ENCODE peak calls at places on chromosomes 2 and 18, in six cellular contexts. C is SK-N-SH, O is K562, B is HepG2, T is HCT116, H is GM12878. A is an unnamed sample.

GRCh38 chr2:99545066-99545465 is 55.2 kb upstream of the REV1 start:
- DNase-seq in C (no peak), O (no peak), B (no peak), T (no peak), H (no peak), A (no peak)

GRCh38 chr2:232336956-232337700 is 41.4 kb upstream of the ALPP start:
- DNase-seq in C (no peak), O (no peak), B (no peak), T (no peak), H (no peak), A (no peak)

GRCh38 chr18:23658296-23658695 is 4.4 kb downstream of the ANKRD29 start:
- DNase-seq in C (no peak), O (no peak), B (no peak), T (no peak), H (no peak), A (no peak)

GRCh38 chr2:167803449-167803988 is 443.9 kb downstream of the STK39 start:
- DNase-seq in C (no peak), O (no peak), B (no peak), T (no peak), H (no peak), A (no peak)

GRCh38 chr2:3282056-3282998 is 95.3 kb downstream of the EIPR1 start:
- DNase-seq in C (peak), O (no peak), B (no peak), T (no peak), H (no peak), A (no peak)

GRCh38 chr2:205885492-205886099 is 200.4 kb downstream of the INO80D start:
- DNase-seq in C (peak), O (peak), B (peak), T (peak), H (no peak), A (peak)

GRCh38 chr2:164430166-164430783 is 191.0 kb downstream of the GRB14 start:
- DNase-seq in C (peak), O (no peak), B (peak), T (peak), H (no peak), A (peak)

GRCh38 chr18:7325126-7325430 is 94.2 kb downstream of the LRRC30 start:
- DNase-seq in C (no peak), O (no peak), B (no peak), T (no peak), H (no peak), A (no peak)

GRCh38 chr2:218026676-218027425 is 24.1 kb upstream of the TNS1 start:
- DNase-seq in C (peak), O (no peak), B (no peak), T (no peak), H (no peak), A (peak)

GRCh38 chr2:151973901-151974199 is 125.0 kb downstream of the CACNB4 start:
- DNase-seq in C (peak), O (no peak), B (peak), T (no peak), H (no peak), A (no peak)

GRCh38 chr18:8754995-8755955 is 49.9 kb downstream of the MTCL1 start:
- DNase-seq in C (no peak), O (no peak), B (no peak), T (no peak), H (peak), A (no peak)

GRCh38 chr2:108988796-108989713 is at the start of gene EDAR:
- DNase-seq in C (peak), O (no peak), B (peak), T (peak), H (no peak), A (peak)

GRCh38 chr2:44578401-44579135 is 216.8 kb downstream of the CAMKMT start:
- DNase-seq in C (no peak), O (no peak), B (no peak), T (no peak), H (peak), A (no peak)

GRCh38 chr2:216775043-216775453 is 79.7 kb upstream of the IGFBP5 start:
- DNase-seq in C (peak), O (peak), B (peak), T (peak), H (no peak), A (no peak)

GRCh38 chr2:10201201-10201600 is 78.7 kb downstream of the RRM2 start:
- DNase-seq in C (no peak), O (no peak), B (peak), T (no peak), H (no peak), A (no peak)

GRCh38 chr18:47345291-47345690 is 93.8 kb upstream of the SKOR2 start:
- DNase-seq in C (no peak), O (no peak), B (no peak), T (no peak), H (no peak), A (no peak)

GRCh38 chr2:180419212-180419611 is 412.1 kb upstream of the CWC22 start:
- DNase-seq in C (no peak), O (no peak), B (no peak), T (no peak), H (no peak), A (no peak)

GRCh38 chr2:11234309-11234708 is 79.0 kb downstream of the SLC66A3 start:
- DNase-seq in C (peak), O (no peak), B (no peak), T (no peak), H (no peak), A (peak)

GRCh38 chr2:167980436-167980835 is 267.0 kb downstream of the STK39 start:
- DNase-seq in C (no peak), O (no peak), B (no peak), T (no peak), H (no peak), A (no peak)

GRCh38 chr2:172226244-172227061 is 123.8 kb upstream of the DLX2 start:
- DNase-seq in C (no peak), O (peak), B (peak), T (no peak), H (no peak), A (peak)

GRCh38 chr2:204024503-204024902 is 87.9 kb downstream of the ICOS start:
- DNase-seq in C (peak), O (no peak), B (peak), T (peak), H (no peak), A (peak)

GRCh38 chr2:85162746-85163301 is 29.6 kb downstream of the TCF7L1 start:
- DNase-seq in C (no peak), O (no peak), B (no peak), T (no peak), H (no peak), A (no peak)

GRCh38 chr2:77296791-77297190 is 225.4 kb downstream of the LRRTM4 start:
- DNase-seq in C (no peak), O (no peak), B (no peak), T (no peak), H (no peak), A (no peak)

GRCh38 chr18:74840492-74841167 is 243.0 kb downstream of the ZNF407 start:
- DNase-seq in C (no peak), O (no peak), B (peak), T (no peak), H (no peak), A (no peak)

GRCh38 chr2:59584958-59585357 is 968.5 kb downstream of the BCL11A start:
- DNase-seq in C (peak), O (no peak), B (peak), T (no peak), H (no peak), A (no peak)

GRCh38 chr18:61992285-61992684 is 99.5 kb upstream of the RNF152 start:
- DNase-seq in C (no peak), O (no peak), B (peak), T (peak), H (no peak), A (no peak)

GRCh38 chr2:172339431-172340010 is 87.9 kb upstream of the ITGA6 start:
- DNase-seq in C (no peak), O (no peak), B (peak), T (no peak), H (no peak), A (no peak)

GRCh38 chr2:226728996-226729395 is 70.6 kb downstream of the IRS1 start:
- DNase-seq in C (no peak), O (no peak), B (no peak), T (no peak), H (no peak), A (no peak)

GRCh38 chr18:29780814-29781213 is 1261.7 kb downstream of the DSC3 start:
- DNase-seq in C (no peak), O (no peak), B (no peak), T (no peak), H (no peak), A (no peak)

GRCh38 chr18:35935805-35936204 is 36.7 kb upstream of the RMP24 start:
- DNase-seq in C (no peak), O (no peak), B (no peak), T (no peak), H (no peak), A (no peak)

GRCh38 chr2:82198809-82199492 is 1894.4 kb upstream of the LRRTM1 start:
- DNase-seq in C (no peak), O (no peak), B (no peak), T (no peak), H (no peak), A (peak)

GRCh38 chr2:135167273-135167672 is 115.2 kb downstream of the RAB3GAP1 start:
- DNase-seq in C (no peak), O (no peak), B (no peak), T (no peak), H (no peak), A (no peak)

GRCh38 chr2:135163306-135163705 is 111.2 kb downstream of the RAB3GAP1 start:
- DNase-seq in C (no peak), O (no peak), B (no peak), T (no peak), H (no peak), A (peak)

GRCh38 chr2:135168119-135168872 is 116.2 kb downstream of the RAB3GAP1 start:
- DNase-seq in C (no peak), O (no peak), B (no peak), T (no peak), H (no peak), A (no peak)

GRCh38 chr2:135162377-135162776 is 110.3 kb downstream of the RAB3GAP1 start:
- DNase-seq in C (no peak), O (no peak), B (no peak), T (no peak), H (no peak), A (peak)

DNA sequence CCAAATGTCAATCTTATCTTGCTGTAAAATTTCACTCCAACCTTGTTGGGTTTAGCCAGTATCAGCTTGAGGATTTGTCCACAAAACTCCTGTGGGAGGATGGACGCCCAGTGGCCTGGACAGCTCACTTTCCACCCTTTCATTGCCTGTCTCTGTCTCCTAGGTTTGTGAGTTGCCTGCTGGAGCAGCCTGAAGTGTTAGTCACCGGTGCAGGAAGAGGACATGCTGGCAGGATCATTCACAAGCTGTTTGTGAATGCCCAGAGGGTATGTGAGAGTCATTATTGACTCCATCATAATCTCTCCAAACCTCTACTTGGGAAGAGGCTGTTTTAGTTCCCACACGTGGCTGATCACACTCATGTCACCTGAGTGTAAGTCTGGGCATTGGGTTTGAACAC is 112.3 kb downstream of the RAB3GAP1 start:
- DNase-seq in C (no peak), O (no peak), B (no peak), T (no peak), H (no peak), A (peak)
- TF ChIP-seq JUND in C (no peak), O (no peak), B (no peak), T (no peak), H (no peak), A (no peak)

DNA sequence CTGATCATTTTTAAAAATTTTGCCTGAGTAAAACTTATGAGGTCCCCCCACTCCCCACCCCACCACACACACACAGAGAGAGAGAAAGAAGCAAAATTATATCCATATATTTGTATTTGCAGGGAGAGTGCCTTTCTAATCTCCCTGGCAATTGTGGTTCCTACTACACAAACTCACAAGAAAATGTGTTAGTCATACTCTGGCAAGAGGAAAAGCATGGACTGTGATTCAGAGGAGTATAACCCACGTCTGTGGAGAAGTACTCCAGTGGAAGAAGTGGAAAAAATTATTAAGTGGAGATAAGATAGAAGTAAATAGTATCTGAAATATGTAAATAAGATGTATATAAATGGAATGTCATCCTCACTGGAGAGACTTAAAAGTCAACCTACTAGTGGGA is 114.0 kb downstream of the DSEL start:
- DNase-seq in C (no peak), O (no peak), B (no peak), T (no peak), H (no peak), A (no peak)
- TF ChIP-seq JUND in C (peak), O (no peak), B (no peak), T (no peak), H (no peak), A (no peak)

GRCh38 chr2:224837558-224837957 is 121.4 kb upstream of the CCDC195 start:
- DNase-seq in C (no peak), O (no peak), B (no peak), T (no peak), H (no peak), A (no peak)
- TF ChIP-seq JUND in C (peak), O (no peak), B (no peak), T (no peak), H (no peak), A (no peak)

GRCh38 chr2:189409136-189409535 is 32.1 kb upstream of the WDR75 start:
- DNase-seq in C (no peak), O (no peak), B (no peak), T (no peak), H (no peak), A (no peak)
- TF ChIP-seq JUND in C (no peak), O (no peak), B (no peak), T (no peak), H (no peak), A (no peak)

GRCh38 chr2:119012345-119013301 is 70.6 kb downstream of the MARCO start:
- DNase-seq in C (no peak), O (no peak), B (no peak), T (no peak), H (no peak), A (no peak)
- TF ChIP-seq JUND in C (no peak), O (no peak), B (no peak), T (no peak), H (no peak), A (no peak)

GRCh38 chr2:14094592-14094991 is 537.9 kb upstream of the LRATD1 start:
- DNase-seq in C (no peak), O (no peak), B (no peak), T (no peak), H (no peak), A (no peak)
- TF ChIP-seq JUND in C (no peak), O (no peak), B (no peak), T (no peak), H (no peak), A (no peak)

GRCh38 chr2:105509271-105510086 is 110.6 kb upstream of the FHL2 start:
- DNase-seq in C (no peak), O (no peak), B (no peak), T (no peak), H (no peak), A (no peak)

GRCh38 chr2:105502625-105503334 is 103.9 kb upstream of the FHL2 start:
- DNase-seq in C (no peak), O (no peak), B (no peak), T (no peak), H (no peak), A (no peak)

GRCh38 chr2:105504459-105504858 is 105.6 kb upstream of the FHL2 start:
- DNase-seq in C (no peak), O (no peak), B (no peak), T (no peak), H (no peak), A (no peak)
- TF ChIP-seq JUND in C (no peak), O (no peak), B (no peak), T (no peak), H (no peak), A (no peak)

DNA sequence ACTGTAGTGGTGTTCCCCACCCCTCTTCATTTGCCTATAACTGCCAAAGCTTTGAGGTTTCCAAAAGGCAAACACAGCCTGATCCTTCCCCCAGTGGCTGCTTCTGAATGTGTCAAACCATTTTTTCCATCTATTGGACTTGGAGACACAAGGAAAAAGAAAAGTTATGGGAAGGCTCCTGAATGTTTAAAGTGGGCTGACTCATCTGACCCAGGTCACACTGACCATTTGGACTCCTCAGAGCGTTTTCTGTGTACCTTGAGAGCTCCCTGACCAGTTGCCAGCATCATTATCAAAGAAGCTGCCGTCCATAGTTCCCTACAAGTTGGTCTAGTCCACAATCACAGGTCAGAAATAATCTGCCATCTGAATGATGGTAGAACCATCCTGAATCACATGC is 123.4 kb upstream of the COL3A1 start:
- DNase-seq in C (no peak), O (no peak), B (no peak), T (no peak), H (no peak), A (no peak)
- TF ChIP-seq JUND in C (no peak), O (no peak), B (no peak), T (no peak), H (no peak), A (no peak)

DNA sequence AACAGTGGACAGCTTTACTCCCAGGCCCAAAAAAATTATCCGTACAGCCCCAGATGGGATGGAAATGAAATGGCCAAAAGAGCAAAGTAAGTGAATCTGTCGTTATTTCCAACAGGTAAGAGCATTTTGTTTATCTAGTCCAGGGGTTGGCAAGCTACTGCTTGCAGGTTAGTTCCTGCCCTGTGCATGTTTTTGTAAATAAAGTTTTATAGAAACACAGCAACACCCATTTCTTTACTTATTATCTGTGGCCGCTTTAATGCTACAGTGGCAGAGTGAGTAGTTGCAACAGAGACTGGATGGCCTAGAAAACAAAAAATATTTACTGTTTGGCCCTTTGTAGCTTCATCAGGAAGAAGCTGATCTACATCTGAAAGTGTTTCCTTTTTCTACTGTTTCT is 94.3 kb upstream of the FOSL2 start:
- DNase-seq in C (no peak), O (no peak), B (no peak), T (no peak), H (no peak), A (no peak)
- TF ChIP-seq JUND in C (no peak), O (no peak), B (no peak), T (no peak), H (no peak), A (no peak)